ENCODE peak calls at places on chromosomes 13 and 19, in ten cellular contexts. O is HepG2, P is upper lobe of left lung, W is breast epithelium, M is H1, Q is GM23338, X is prostate gland, I is Panc1, R is transverse colon, Z is suprapubic skin. T is an unnamed sample.

GRCh38 chr13:44620057-44620456 is 43.9 kb upstream of the TSC22D1 start:
- DNase-seq in O (no peak), P (no peak), W (no peak), M (no peak), Q (no peak), X (no peak), I (no peak), R (no peak), Z (no peak), T (no peak)

GRCh38 chr13:49935171-49936084 is 712 bp downstream of the SPRYD7 start:
- DNase-seq in O (peak; percentile 17), P (peak; percentile 53), W (peak; percentile 51), M (no peak), Q (peak; percentile 68), X (peak; percentile 13), I (no peak), R (peak; percentile 38), Z (no peak), T (peak; percentile 10)

GRCh38 chr19:17475541-17476115 is 5.3 kb downstream of the SLC27A1 start:
- DNase-seq in O (peak; percentile 93), P (peak; percentile 36), W (peak; percentile 67), M (no peak), Q (no peak), X (peak; percentile 90), I (no peak), R (peak; percentile 31), Z (no peak), T (no peak)

GRCh38 chr19:39996218-39996810 is 546 bp upstream of the ZNF546 start:
- DNase-seq in O (peak; percentile 27), P (peak; percentile 28), W (no peak), M (no peak), Q (no peak), X (no peak), I (no peak), R (peak; percentile 17), Z (no peak), T (no peak)

GRCh38 chr13:80727321-80727975 is 386.5 kb upstream of the SPRY2 start:
- DNase-seq in O (no peak), P (no peak), W (no peak), M (no peak), Q (no peak), X (no peak), I (no peak), R (no peak), Z (no peak), T (no peak)

GRCh38 chr19:16375936-16376185 is 51.2 kb downstream of the KLF2 start:
- DNase-seq in O (no peak), P (no peak), W (no peak), M (no peak), Q (no peak), X (no peak), I (no peak), R (no peak), Z (no peak), T (no peak)

GRCh38 chr19:51698296-51698695 is 5.2 kb downstream of the SPACA6 start:
- DNase-seq in O (no peak), P (no peak), W (no peak), M (no peak), Q (no peak), X (no peak), I (no peak), R (no peak), Z (peak; percentile 21), T (no peak)

GRCh38 chr13:78060966-78061365 is 142.3 kb upstream of the EDNRB start:
- DNase-seq in O (no peak), P (peak; percentile 54), W (no peak), M (no peak), Q (no peak), X (no peak), I (no peak), R (no peak), Z (no peak), T (no peak)

GRCh38 chr13:100673376-100673830 is 1.2 kb downstream of the TMTC4 start:
- DNase-seq in O (no peak), P (no peak), W (no peak), M (peak; percentile 54), Q (peak; percentile 52), X (no peak), I (no peak), R (no peak), Z (no peak), T (no peak)

GRCh38 chr13:100673831-100674362 is 698 bp downstream of the TMTC4 start:
- DNase-seq in O (peak; percentile 58), P (peak; percentile 41), W (no peak), M (no peak), Q (peak; percentile 43), X (peak; percentile 14), I (no peak), R (peak; percentile 39), Z (no peak), T (peak; percentile 25)

GRCh38 chr13:100674363-100674847 is at the start of gene TMTC4:
- DNase-seq in O (peak; percentile 7), P (no peak), W (no peak), M (no peak), Q (peak; percentile 35), X (no peak), I (no peak), R (peak; percentile 32), Z (no peak), T (peak; percentile 46)

GRCh38 chr13:100675660-100676129 is 1.1 kb upstream of the TMTC4 start:
- DNase-seq in O (no peak), P (no peak), W (no peak), M (no peak), Q (peak; percentile 30), X (no peak), I (no peak), R (no peak), Z (no peak), T (no peak)

DNA sequence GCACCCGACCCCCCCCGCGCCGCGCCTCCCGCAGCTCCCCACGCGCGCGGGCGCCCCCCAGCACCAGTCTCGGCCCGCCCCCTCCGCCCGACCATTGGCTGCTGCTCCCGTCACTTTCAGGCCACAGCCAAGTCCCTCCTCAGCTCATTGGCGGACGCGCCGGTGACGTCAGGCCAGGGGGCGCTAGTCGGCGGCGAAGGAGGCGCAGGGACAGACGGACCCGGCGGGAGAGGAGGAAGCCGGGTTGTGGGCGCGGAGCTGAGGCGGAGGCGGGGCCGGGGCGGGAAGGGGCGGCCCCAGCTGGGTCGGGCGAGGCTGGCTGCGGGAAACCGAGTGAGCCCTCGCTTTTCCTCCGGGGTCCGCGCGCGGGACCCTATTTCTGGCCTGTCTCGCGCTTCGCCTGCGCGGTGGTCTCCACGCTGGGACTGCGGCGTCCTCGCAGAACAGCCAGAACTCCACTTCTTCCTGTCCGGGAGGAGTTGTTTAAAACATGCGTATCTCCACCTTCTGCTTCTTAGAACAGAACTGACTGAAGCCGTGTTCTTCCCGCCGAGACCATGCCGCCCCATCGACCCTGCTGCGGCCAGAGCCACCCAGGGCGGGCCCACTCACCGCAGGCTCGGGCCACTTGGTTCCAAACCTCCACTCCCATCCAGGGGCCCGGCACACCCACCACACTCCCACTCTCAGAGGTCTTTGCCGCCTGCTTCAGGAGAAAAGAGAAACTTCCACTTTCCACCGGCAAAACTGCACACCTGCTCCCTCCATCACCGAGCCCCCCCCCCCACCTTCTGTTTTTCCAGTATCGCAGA is 459 bp upstream of the TMTC4 start:
- DNase-seq in O (peak; percentile 93), P (peak; percentile 100), W (peak; percentile 99), M (peak; percentile 99), Q (peak; percentile 98), X (peak; percentile 100), I (peak; percentile 55), R (peak; percentile 100), Z (peak; percentile 99), T (peak; percentile 98)
- TF ChIP-seq POLR2AphosphoS5 in O (peak; percentile 65), P (peak; percentile 74), W (peak; percentile 63), M (peak; percentile 62), Q (peak; percentile 93), X (peak; percentile 90), I (no peak), R (peak; percentile 86), Z (no peak), T (peak; percentile 40)

GRCh38 chr19:19627442-19627715 is 641 bp downstream of the LPAR2 start:
- DNase-seq in O (no peak), P (no peak), W (no peak), M (no peak), Q (no peak), X (no peak), I (no peak), R (no peak), Z (no peak), T (no peak)

GRCh38 chr19:19630426-19630825 is 2.4 kb upstream of the LPAR2 start:
- DNase-seq in O (no peak), P (no peak), W (no peak), M (no peak), Q (no peak), X (no peak), I (no peak), R (no peak), Z (no peak), T (no peak)

GRCh38 chr19:19627716-19628498 is at the start of gene LPAR2:
- DNase-seq in O (no peak), P (peak; percentile 75), W (peak; percentile 66), M (peak; percentile 89), Q (peak; percentile 78), X (peak; percentile 69), I (no peak), R (peak; percentile 82), Z (no peak), T (peak; percentile 97)

GRCh38 chr19:19630062-19630414 is 2.0 kb upstream of the LPAR2 start:
- DNase-seq in O (no peak), P (no peak), W (no peak), M (no peak), Q (no peak), X (no peak), I (no peak), R (no peak), Z (no peak), T (no peak)

DNA sequence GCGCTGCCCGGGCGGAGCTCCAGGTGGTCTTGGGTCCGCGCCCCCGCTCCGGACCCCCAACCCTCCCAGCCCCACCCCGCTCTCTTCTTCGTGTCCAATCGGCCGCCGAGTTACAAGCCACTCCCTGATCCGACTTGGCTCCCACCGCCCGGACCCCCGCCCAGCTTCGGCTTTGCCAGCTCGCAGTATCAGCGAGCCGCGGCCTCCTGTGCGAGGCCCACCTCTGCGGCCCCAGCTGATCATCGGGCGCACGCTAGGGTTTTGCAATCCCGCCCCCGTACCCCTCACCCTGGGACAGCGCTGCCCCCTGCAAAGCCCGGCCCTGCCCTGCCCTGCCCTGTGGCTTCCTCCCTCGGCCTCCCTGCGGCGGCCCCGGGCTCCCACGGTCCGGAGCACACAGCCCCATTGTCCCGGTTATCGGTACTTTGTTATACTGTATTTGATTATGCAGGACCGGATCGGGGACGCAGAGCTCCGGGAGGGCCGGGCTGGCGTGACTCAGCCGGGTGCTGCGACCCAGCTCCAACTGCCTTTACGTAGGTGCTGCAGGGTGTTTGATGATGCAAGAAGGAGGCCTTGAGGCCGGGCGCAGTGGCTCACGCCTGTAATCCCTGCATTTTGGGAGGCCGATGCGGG is 597 bp upstream of the LPAR2 start:
- DNase-seq in O (no peak), P (peak; percentile 72), W (peak; percentile 69), M (peak; percentile 90), Q (peak; percentile 96), X (peak; percentile 45), I (no peak), R (peak; percentile 69), Z (no peak), T (no peak)
- TF ChIP-seq POLR2AphosphoS5 in O (no peak), P (peak; percentile 19), W (no peak), M (peak; percentile 79), Q (peak; percentile 96), X (peak; percentile 27), I (no peak), R (no peak), Z (no peak), T (no peak)

GRCh38 chr19:53865918-53866696 is 1.6 kb upstream of the MYADM start:
- DNase-seq in O (peak; percentile 68), P (peak; percentile 72), W (no peak), M (peak; percentile 83), Q (peak; percentile 85), X (peak; percentile 32), I (no peak), R (peak; percentile 81), Z (peak; percentile 92), T (peak; percentile 58)
- TF ChIP-seq POLR2AphosphoS5 in O (peak; percentile 75), P (peak; percentile 73), W (peak; percentile 18), M (peak; percentile 50), Q (peak; percentile 67), X (no peak), I (peak; percentile 61), R (peak; percentile 60), Z (no peak), T (no peak)

GRCh38 chr19:7550987-7551761 is 15.7 kb downstream of the PNPLA6 start:
- DNase-seq in O (no peak), P (peak; percentile 86), W (no peak), M (peak; percentile 93), Q (peak; percentile 100), X (peak; percentile 75), I (no peak), R (peak; percentile 81), Z (no peak), T (no peak)
- TF ChIP-seq POLR2AphosphoS5 in O (no peak), P (no peak), W (no peak), M (no peak), Q (peak; percentile 31), X (peak; percentile 87), I (no peak), R (no peak), Z (no peak), T (no peak)